ENCODE peak calls at places on chromosomes 11 and 22, in five cellular contexts. One of them, this sample, is unnamed. For H3K4me1 and H3K27me3, the result is how much of the 10 kb centered on the place peaks cover.

GRCh38 chr11:44955019-44955738 is 4.5 kb upstream of the TP53I11 start:
- DNase-seq in left ventricle myocardium inferior: peak
- DNase-seq in fibroblast of lung: peak
- DNase-seq in heart right ventricle: peak
- DNase-seq in transverse colon: peak
- DNase-seq in this sample: peak

GRCh38 chr11:118644496-118644895 is 35.0 kb downstream of the TREH start:
- DNase-seq in left ventricle myocardium inferior: no peak
- DNase-seq in fibroblast of lung: no peak
- DNase-seq in heart right ventricle: no peak
- DNase-seq in transverse colon: no peak
- DNase-seq in this sample: peak

GRCh38 chr11:44949160-44950035 is 1.3 kb downstream of the TP53I11 start:
- DNase-seq in left ventricle myocardium inferior: no peak
- DNase-seq in fibroblast of lung: peak
- DNase-seq in heart right ventricle: peak
- DNase-seq in transverse colon: peak
- DNase-seq in this sample: peak

GRCh38 chr11:76823481-76824028 is 37.2 kb upstream of the ACER3 start:
- DNase-seq in left ventricle myocardium inferior: no peak
- DNase-seq in fibroblast of lung: no peak
- DNase-seq in heart right ventricle: no peak
- DNase-seq in transverse colon: no peak
- DNase-seq in this sample: peak

GRCh38 chr22:45344339-45344738 is 34.6 kb downstream of the FAM118A start:
- DNase-seq in left ventricle myocardium inferior: no peak
- DNase-seq in fibroblast of lung: peak
- DNase-seq in heart right ventricle: no peak
- DNase-seq in transverse colon: no peak
- DNase-seq in this sample: peak

GRCh38 chr11:73496134-73496533 is 101.8 kb downstream of the FAM168A start:
- DNase-seq in left ventricle myocardium inferior: no peak
- DNase-seq in fibroblast of lung: no peak
- DNase-seq in heart right ventricle: no peak
- DNase-seq in transverse colon: no peak
- DNase-seq in this sample: no peak

GRCh38 chr22:17964153-17964552 is 60.2 kb downstream of the MICAL3 start:
- DNase-seq in left ventricle myocardium inferior: no peak
- DNase-seq in fibroblast of lung: no peak
- DNase-seq in heart right ventricle: no peak
- DNase-seq in transverse colon: no peak
- DNase-seq in this sample: no peak

GRCh38 chr22:19019679-19020032 is 83.6 kb upstream of the PRODH start:
- DNase-seq in left ventricle myocardium inferior: no peak
- DNase-seq in fibroblast of lung: no peak
- DNase-seq in heart right ventricle: no peak
- DNase-seq in transverse colon: no peak
- DNase-seq in this sample: no peak

GRCh38 chr22:42868751-42869251 is 11.7 kb upstream of the ARFGAP3 start:
- DNase-seq in left ventricle myocardium inferior: peak
- DNase-seq in fibroblast of lung: no peak
- DNase-seq in heart right ventricle: peak
- DNase-seq in transverse colon: peak
- DNase-seq in this sample: peak

GRCh38 chr22:19691721-19692341 is 22.5 kb upstream of the SEPTIN5 start:
- DNase-seq in left ventricle myocardium inferior: no peak
- DNase-seq in fibroblast of lung: peak
- DNase-seq in heart right ventricle: no peak
- DNase-seq in transverse colon: no peak
- DNase-seq in this sample: peak

GRCh38 chr22:45317551-45318167 is 7.9 kb downstream of the FAM118A start:
- DNase-seq in left ventricle myocardium inferior: peak
- DNase-seq in fibroblast of lung: peak
- DNase-seq in heart right ventricle: peak
- DNase-seq in transverse colon: peak
- DNase-seq in this sample: peak

GRCh38 chr22:25898707-25899365 is 156.8 kb downstream of the MYO18B start:
- DNase-seq in left ventricle myocardium inferior: no peak
- DNase-seq in fibroblast of lung: no peak
- DNase-seq in heart right ventricle: no peak
- DNase-seq in transverse colon: no peak
- DNase-seq in this sample: no peak

GRCh38 chr11:79973701-79974626 is 533.1 kb upstream of the TENM4 start:
- DNase-seq in left ventricle myocardium inferior: no peak
- DNase-seq in fibroblast of lung: peak
- DNase-seq in heart right ventricle: no peak
- DNase-seq in transverse colon: no peak
- DNase-seq in this sample: no peak
- H3K4me1 ChIP-seq in left ventricle myocardium inferior: under half
- H3K4me1 ChIP-seq in fibroblast of lung: under half
- H3K4me1 ChIP-seq in heart right ventricle: under half
- H3K4me1 ChIP-seq in transverse colon: under half
- H3K4me1 ChIP-seq in this sample: under half

DNA sequence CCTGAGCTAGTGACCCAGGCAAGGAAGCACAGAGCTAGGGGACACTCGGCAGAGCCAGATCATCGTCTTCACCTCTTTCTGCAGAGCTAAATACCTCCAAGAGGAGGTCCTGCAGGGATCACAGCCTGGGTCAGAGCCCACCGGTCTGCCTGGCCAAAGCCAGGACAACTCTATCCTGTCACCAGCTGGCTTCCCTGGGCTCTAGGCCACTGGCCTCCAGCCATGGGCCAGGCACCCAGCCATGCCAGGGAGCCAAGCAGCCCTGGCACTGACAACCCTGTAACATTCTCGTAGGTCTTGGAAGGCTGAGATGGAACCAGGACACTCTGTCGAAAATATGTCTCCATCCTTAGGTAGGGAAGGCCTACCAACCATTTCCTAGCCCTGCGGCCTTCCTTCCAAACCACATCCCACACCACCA is 270.1 kb downstream of the BUD13 start:
- DNase-seq in left ventricle myocardium inferior: peak
- DNase-seq in fibroblast of lung: no peak
- DNase-seq in heart right ventricle: peak
- DNase-seq in transverse colon: no peak
- DNase-seq in this sample: no peak
- H3K27me3 ChIP-seq in left ventricle myocardium inferior: half or more
- H3K27me3 ChIP-seq in fibroblast of lung: under half
- H3K27me3 ChIP-seq in heart right ventricle: under half
- H3K27me3 ChIP-seq in transverse colon: under half
- H3K27me3 ChIP-seq in this sample: under half

GRCh38 chr11:122556605-122557004 is 98.9 kb upstream of the UBASH3B start:
- DNase-seq in left ventricle myocardium inferior: no peak
- DNase-seq in fibroblast of lung: peak
- DNase-seq in heart right ventricle: peak
- DNase-seq in transverse colon: peak
- DNase-seq in this sample: peak
- H3K4me3 ChIP-seq in left ventricle myocardium inferior: peak
- H3K4me3 ChIP-seq in fibroblast of lung: peak
- H3K4me3 ChIP-seq in heart right ventricle: peak
- H3K4me3 ChIP-seq in transverse colon: peak
- H3K4me3 ChIP-seq in this sample: peak

GRCh38 chr11:13859986-13860385 is 102.5 kb upstream of the SPON1 start:
- DNase-seq in left ventricle myocardium inferior: no peak
- DNase-seq in fibroblast of lung: no peak
- DNase-seq in heart right ventricle: no peak
- DNase-seq in transverse colon: no peak
- DNase-seq in this sample: no peak
- H3K4me1 ChIP-seq in left ventricle myocardium inferior: under half
- H3K4me1 ChIP-seq in fibroblast of lung: under half
- H3K4me1 ChIP-seq in heart right ventricle: under half
- H3K4me1 ChIP-seq in transverse colon: under half
- H3K4me1 ChIP-seq in this sample: under half

GRCh38 chr22:22133910-22134309 is 110.7 kb upstream of the VPREB1 start:
- DNase-seq in left ventricle myocardium inferior: no peak
- DNase-seq in fibroblast of lung: no peak
- DNase-seq in heart right ventricle: no peak
- DNase-seq in transverse colon: no peak
- DNase-seq in this sample: no peak
- H3K27me3 ChIP-seq in left ventricle myocardium inferior: half or more
- H3K27me3 ChIP-seq in fibroblast of lung: under half
- H3K27me3 ChIP-seq in heart right ventricle: under half
- H3K27me3 ChIP-seq in transverse colon: under half
- H3K27me3 ChIP-seq in this sample: under half

GRCh38 chr11:108854366-108854765 is 189.5 kb downstream of the DDX10 start:
- DNase-seq in left ventricle myocardium inferior: no peak
- DNase-seq in fibroblast of lung: no peak
- DNase-seq in heart right ventricle: no peak
- DNase-seq in transverse colon: no peak
- DNase-seq in this sample: no peak
- H3K4me3 ChIP-seq in left ventricle myocardium inferior: peak
- H3K4me3 ChIP-seq in fibroblast of lung: no peak
- H3K4me3 ChIP-seq in heart right ventricle: peak
- H3K4me3 ChIP-seq in transverse colon: no peak
- H3K4me3 ChIP-seq in this sample: peak

DNA sequence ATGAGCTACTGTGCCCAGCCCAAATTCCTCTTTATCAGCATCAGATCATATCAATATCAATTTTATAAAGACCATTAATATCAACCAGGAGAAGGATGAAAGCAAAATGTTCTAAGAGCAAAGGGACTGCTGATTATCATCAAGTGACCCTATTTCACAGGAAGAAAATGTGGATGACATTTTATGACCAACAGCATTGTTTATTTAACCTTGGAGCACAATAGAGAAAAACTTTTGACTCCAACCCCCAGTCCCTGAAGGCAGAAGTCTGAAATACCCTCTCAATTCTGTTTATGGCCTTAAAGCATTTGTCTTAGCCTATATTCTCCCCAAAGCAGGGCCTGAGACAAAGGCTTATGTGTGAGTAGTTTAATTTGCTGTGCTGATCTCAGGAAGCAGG is 11.3 kb upstream of the ALG8 start:
- DNase-seq in left ventricle myocardium inferior: no peak
- DNase-seq in fibroblast of lung: no peak
- DNase-seq in heart right ventricle: no peak
- DNase-seq in transverse colon: no peak
- DNase-seq in this sample: no peak
- H3K4me1 ChIP-seq in left ventricle myocardium inferior: under half
- H3K4me1 ChIP-seq in fibroblast of lung: under half
- H3K4me1 ChIP-seq in heart right ventricle: under half
- H3K4me1 ChIP-seq in transverse colon: under half
- H3K4me1 ChIP-seq in this sample: under half

GRCh38 chr22:46995501-46996360 is 233.3 kb downstream of the TBC1D22A start:
- DNase-seq in left ventricle myocardium inferior: no peak
- DNase-seq in fibroblast of lung: no peak
- DNase-seq in heart right ventricle: no peak
- DNase-seq in transverse colon: no peak
- DNase-seq in this sample: no peak

GRCh38 chr22:46998346-46998745 is 235.9 kb downstream of the TBC1D22A start:
- DNase-seq in left ventricle myocardium inferior: no peak
- DNase-seq in fibroblast of lung: no peak
- DNase-seq in heart right ventricle: no peak
- DNase-seq in transverse colon: no peak
- DNase-seq in this sample: no peak

GRCh38 chr22:46994983-46995382 is 232.5 kb downstream of the TBC1D22A start:
- DNase-seq in left ventricle myocardium inferior: no peak
- DNase-seq in fibroblast of lung: no peak
- DNase-seq in heart right ventricle: no peak
- DNase-seq in transverse colon: no peak
- DNase-seq in this sample: no peak

GRCh38 chr22:46997311-46997970 is 235.0 kb downstream of the TBC1D22A start:
- DNase-seq in left ventricle myocardium inferior: no peak
- DNase-seq in fibroblast of lung: no peak
- DNase-seq in heart right ventricle: no peak
- DNase-seq in transverse colon: no peak
- DNase-seq in this sample: no peak

DNA sequence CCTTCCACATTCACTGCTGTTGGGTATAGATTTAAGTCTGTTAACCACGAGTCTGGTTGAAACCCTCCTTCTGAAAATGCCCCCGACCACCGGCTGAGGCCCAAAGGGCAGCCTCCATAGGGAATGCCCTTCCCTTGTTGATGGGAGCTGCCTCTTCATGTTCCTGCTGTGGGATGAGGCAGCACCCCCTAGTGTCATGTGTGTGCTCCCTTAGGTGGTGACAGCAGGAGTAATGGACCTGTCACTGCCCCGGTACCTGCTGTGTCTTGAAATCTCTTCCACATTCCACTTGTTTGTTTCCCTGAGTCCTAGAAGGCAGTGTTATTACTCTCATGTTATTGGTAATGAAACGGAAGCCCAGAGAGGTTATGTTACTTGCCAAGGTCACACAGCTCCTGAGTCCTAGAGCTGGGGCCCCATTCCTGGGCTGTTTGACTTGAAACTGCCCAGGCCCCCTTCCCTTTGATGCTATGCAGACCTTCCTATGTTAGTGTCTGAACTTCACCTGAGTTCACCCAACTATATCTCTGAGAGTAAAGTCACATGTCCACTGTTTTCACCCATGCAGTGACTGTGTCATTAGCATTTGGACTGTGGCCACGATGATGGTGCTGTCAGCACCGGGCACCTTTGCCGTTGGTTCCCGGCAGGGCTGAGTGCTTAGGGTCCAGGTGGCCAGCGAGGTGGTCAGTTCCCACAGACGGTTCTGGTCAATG is 234.3 kb downstream of the TBC1D22A start:
- DNase-seq in left ventricle myocardium inferior: no peak
- DNase-seq in fibroblast of lung: no peak
- DNase-seq in heart right ventricle: no peak
- DNase-seq in transverse colon: no peak
- DNase-seq in this sample: no peak
- H3K27me3 ChIP-seq in left ventricle myocardium inferior: under half
- H3K27me3 ChIP-seq in fibroblast of lung: under half
- H3K27me3 ChIP-seq in heart right ventricle: under half
- H3K27me3 ChIP-seq in transverse colon: under half
- H3K27me3 ChIP-seq in this sample: under half

GRCh38 chr11:128517457-128518230 is 69.7 kb downstream of the ETS1 start:
- DNase-seq in left ventricle myocardium inferior: no peak
- DNase-seq in fibroblast of lung: no peak
- DNase-seq in heart right ventricle: no peak
- DNase-seq in transverse colon: no peak
- DNase-seq in this sample: no peak
- H3K4me3 ChIP-seq in left ventricle myocardium inferior: peak
- H3K4me3 ChIP-seq in fibroblast of lung: peak
- H3K4me3 ChIP-seq in heart right ventricle: peak
- H3K4me3 ChIP-seq in transverse colon: peak
- H3K4me3 ChIP-seq in this sample: peak

GRCh38 chr11:19844806-19845205 is 132.2 kb downstream of the NAV2 start:
- DNase-seq in left ventricle myocardium inferior: no peak
- DNase-seq in fibroblast of lung: no peak
- DNase-seq in heart right ventricle: no peak
- DNase-seq in transverse colon: no peak
- DNase-seq in this sample: no peak
- H3K4me1 ChIP-seq in left ventricle myocardium inferior: half or more
- H3K4me1 ChIP-seq in fibroblast of lung: under half
- H3K4me1 ChIP-seq in heart right ventricle: half or more
- H3K4me1 ChIP-seq in transverse colon: under half
- H3K4me1 ChIP-seq in this sample: under half

This sample was measured in right cardiac atrium.